ENCODE peak calls at places on chromosomes 16 and 17, in eight cellular contexts. One of them, this sample, is unnamed.

GRCh38 chr17:68326681-68327080 is 35.4 kb downstream of the ARSG start:
- DNase-seq in IMR-90: peak; percentile 21
- DNase-seq in CD4-positive, alpha-beta T cell: no peak
- DNase-seq in D721Med: no peak
- DNase-seq in progenitor cell of endocrine pancreas: no peak
- DNase-seq in type B pancreatic cell: no peak
- DNase-seq in transverse colon: no peak
- DNase-seq in osteocyte: no peak
- DNase-seq in this sample: no peak

GRCh38 chr16:80526418-80527061 is 14.3 kb upstream of the DYNLRB2 start:
- DNase-seq in IMR-90: peak; percentile 55
- DNase-seq in CD4-positive, alpha-beta T cell: peak; percentile 39
- DNase-seq in D721Med: no peak
- DNase-seq in progenitor cell of endocrine pancreas: peak; percentile 30
- DNase-seq in type B pancreatic cell: no peak
- DNase-seq in transverse colon: peak; percentile 42
- DNase-seq in osteocyte: no peak
- DNase-seq in this sample: peak; percentile 46

GRCh38 chr16:89798832-89799370 is 17.5 kb downstream of the FANCA start:
- DNase-seq in IMR-90: no peak
- DNase-seq in CD4-positive, alpha-beta T cell: no peak
- DNase-seq in D721Med: no peak
- DNase-seq in progenitor cell of endocrine pancreas: no peak
- DNase-seq in type B pancreatic cell: no peak
- DNase-seq in transverse colon: no peak
- DNase-seq in osteocyte: no peak
- DNase-seq in this sample: no peak

GRCh38 chr17:17930674-17931073 is 41.5 kb downstream of the TOM1L2 start:
- DNase-seq in IMR-90: no peak
- DNase-seq in CD4-positive, alpha-beta T cell: no peak
- DNase-seq in D721Med: no peak
- DNase-seq in progenitor cell of endocrine pancreas: no peak
- DNase-seq in type B pancreatic cell: no peak
- DNase-seq in transverse colon: no peak
- DNase-seq in osteocyte: no peak
- DNase-seq in this sample: no peak

GRCh38 chr16:17827313-17827712 is 356.6 kb upstream of the XYLT1 start:
- DNase-seq in IMR-90: peak; percentile 63
- DNase-seq in CD4-positive, alpha-beta T cell: no peak
- DNase-seq in D721Med: no peak
- DNase-seq in progenitor cell of endocrine pancreas: no peak
- DNase-seq in type B pancreatic cell: no peak
- DNase-seq in transverse colon: no peak
- DNase-seq in osteocyte: no peak
- DNase-seq in this sample: no peak

GRCh38 chr16:81315271-81316175 is 761 bp downstream of the GAN start:
- DNase-seq in IMR-90: peak; percentile 51
- DNase-seq in CD4-positive, alpha-beta T cell: peak; percentile 25
- DNase-seq in D721Med: no peak
- DNase-seq in progenitor cell of endocrine pancreas: peak; percentile 36
- DNase-seq in type B pancreatic cell: peak; percentile 74
- DNase-seq in transverse colon: peak; percentile 68
- DNase-seq in osteocyte: peak; percentile 86
- DNase-seq in this sample: peak; percentile 54

GRCh38 chr16:89710709-89711564 is 9.4 kb upstream of the SPATA2L start:
- DNase-seq in IMR-90: no peak
- DNase-seq in CD4-positive, alpha-beta T cell: no peak
- DNase-seq in D721Med: no peak
- DNase-seq in progenitor cell of endocrine pancreas: no peak
- DNase-seq in type B pancreatic cell: no peak
- DNase-seq in transverse colon: no peak
- DNase-seq in osteocyte: no peak
- DNase-seq in this sample: no peak

GRCh38 chr17:48066192-48066591 is 18.0 kb downstream of the NFE2L1 start:
- DNase-seq in IMR-90: no peak
- DNase-seq in CD4-positive, alpha-beta T cell: no peak
- DNase-seq in D721Med: no peak
- DNase-seq in progenitor cell of endocrine pancreas: no peak
- DNase-seq in type B pancreatic cell: no peak
- DNase-seq in transverse colon: no peak
- DNase-seq in osteocyte: no peak
- DNase-seq in this sample: no peak

GRCh38 chr17:17170346-17170976 is 35.7 kb downstream of the PLD6 start:
- DNase-seq in IMR-90: peak; percentile 21
- DNase-seq in CD4-positive, alpha-beta T cell: no peak
- DNase-seq in D721Med: no peak
- DNase-seq in progenitor cell of endocrine pancreas: no peak
- DNase-seq in type B pancreatic cell: no peak
- DNase-seq in transverse colon: no peak
- DNase-seq in osteocyte: no peak
- DNase-seq in this sample: no peak

GRCh38 chr17:933168-934083 is 46.1 kb downstream of the NXN start:
- DNase-seq in IMR-90: peak; percentile 99
- DNase-seq in CD4-positive, alpha-beta T cell: no peak
- DNase-seq in D721Med: no peak
- DNase-seq in progenitor cell of endocrine pancreas: no peak
- DNase-seq in type B pancreatic cell: no peak
- DNase-seq in transverse colon: no peak
- DNase-seq in osteocyte: no peak
- DNase-seq in this sample: no peak

GRCh38 chr17:5770556-5771270 is 186.4 kb upstream of the NLRP1 start:
- DNase-seq in IMR-90: no peak
- DNase-seq in CD4-positive, alpha-beta T cell: no peak
- DNase-seq in D721Med: no peak
- DNase-seq in progenitor cell of endocrine pancreas: no peak
- DNase-seq in type B pancreatic cell: no peak
- DNase-seq in transverse colon: no peak
- DNase-seq in osteocyte: no peak
- DNase-seq in this sample: no peak

GRCh38 chr17:79824893-79825579 is 14.2 kb downstream of the CBX4 start:
- DNase-seq in IMR-90: no peak
- DNase-seq in CD4-positive, alpha-beta T cell: no peak
- DNase-seq in D721Med: no peak
- DNase-seq in progenitor cell of endocrine pancreas: no peak
- DNase-seq in type B pancreatic cell: no peak
- DNase-seq in transverse colon: no peak
- DNase-seq in osteocyte: no peak
- DNase-seq in this sample: no peak

GRCh38 chr17:16313159-16314090 is 39.8 kb downstream of the CENPV start:
- DNase-seq in IMR-90: peak; percentile 88
- DNase-seq in CD4-positive, alpha-beta T cell: no peak
- DNase-seq in D721Med: no peak
- DNase-seq in progenitor cell of endocrine pancreas: no peak
- DNase-seq in type B pancreatic cell: no peak
- DNase-seq in transverse colon: no peak
- DNase-seq in osteocyte: no peak
- DNase-seq in this sample: no peak

GRCh38 chr17:49414622-49415350 is at the start of gene PHB1:
- DNase-seq in IMR-90: peak; percentile 97
- DNase-seq in CD4-positive, alpha-beta T cell: peak; percentile 90
- DNase-seq in D721Med: peak; percentile 78
- DNase-seq in progenitor cell of endocrine pancreas: peak; percentile 88
- DNase-seq in type B pancreatic cell: peak; percentile 94
- DNase-seq in transverse colon: peak; percentile 97
- DNase-seq in osteocyte: peak; percentile 97
- DNase-seq in this sample: peak; percentile 96

GRCh38 chr17:66589892-66590291 is 245.0 kb upstream of the CACNG5 start:
- DNase-seq in IMR-90: no peak
- DNase-seq in CD4-positive, alpha-beta T cell: no peak
- DNase-seq in D721Med: no peak
- DNase-seq in progenitor cell of endocrine pancreas: no peak
- DNase-seq in type B pancreatic cell: no peak
- DNase-seq in transverse colon: no peak
- DNase-seq in osteocyte: peak; percentile 34
- DNase-seq in this sample: no peak
- TF ChIP-seq CTCF in IMR-90: no peak
- TF ChIP-seq CTCF in CD4-positive, alpha-beta T cell: no peak
- TF ChIP-seq CTCF in D721Med: no peak
- TF ChIP-seq CTCF in progenitor cell of endocrine pancreas: no peak
- TF ChIP-seq CTCF in type B pancreatic cell: no peak
- TF ChIP-seq CTCF in transverse colon: no peak
- TF ChIP-seq CTCF in osteocyte: no peak
- TF ChIP-seq CTCF in this sample: no peak

DNA sequence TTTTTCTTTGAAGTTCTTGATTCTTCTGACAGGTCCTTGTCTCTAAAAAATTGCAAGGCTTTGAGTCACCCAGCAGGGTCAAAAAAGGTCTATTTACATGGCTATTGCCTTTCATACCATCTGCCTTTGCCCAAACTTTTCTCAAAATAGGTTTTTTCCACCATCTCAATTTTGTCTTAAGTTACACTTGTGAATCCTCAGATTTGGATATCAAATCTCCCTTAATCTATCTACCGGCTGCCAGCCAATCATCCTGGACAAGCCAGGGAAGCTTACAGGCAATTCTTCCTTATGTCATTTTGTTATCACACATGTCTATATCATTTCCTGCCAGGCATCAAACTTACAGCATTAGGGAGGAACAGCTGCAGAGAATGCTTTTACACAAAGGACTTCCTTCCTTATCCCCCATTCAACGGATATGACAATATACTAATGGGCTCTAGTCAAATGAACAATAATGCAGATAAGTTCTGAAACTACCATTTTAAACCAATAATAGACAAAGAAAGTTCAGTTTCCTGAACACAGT is 104.1 kb upstream of the CORO6 start:
- DNase-seq in IMR-90: peak; percentile 39
- DNase-seq in CD4-positive, alpha-beta T cell: no peak
- DNase-seq in D721Med: no peak
- DNase-seq in progenitor cell of endocrine pancreas: no peak
- DNase-seq in type B pancreatic cell: no peak
- DNase-seq in transverse colon: no peak
- DNase-seq in osteocyte: no peak
- DNase-seq in this sample: no peak
- TF ChIP-seq CTCF in IMR-90: no peak
- TF ChIP-seq CTCF in CD4-positive, alpha-beta T cell: no peak
- TF ChIP-seq CTCF in D721Med: no peak
- TF ChIP-seq CTCF in progenitor cell of endocrine pancreas: no peak
- TF ChIP-seq CTCF in type B pancreatic cell: no peak
- TF ChIP-seq CTCF in transverse colon: no peak
- TF ChIP-seq CTCF in osteocyte: no peak
- TF ChIP-seq CTCF in this sample: no peak

DNA sequence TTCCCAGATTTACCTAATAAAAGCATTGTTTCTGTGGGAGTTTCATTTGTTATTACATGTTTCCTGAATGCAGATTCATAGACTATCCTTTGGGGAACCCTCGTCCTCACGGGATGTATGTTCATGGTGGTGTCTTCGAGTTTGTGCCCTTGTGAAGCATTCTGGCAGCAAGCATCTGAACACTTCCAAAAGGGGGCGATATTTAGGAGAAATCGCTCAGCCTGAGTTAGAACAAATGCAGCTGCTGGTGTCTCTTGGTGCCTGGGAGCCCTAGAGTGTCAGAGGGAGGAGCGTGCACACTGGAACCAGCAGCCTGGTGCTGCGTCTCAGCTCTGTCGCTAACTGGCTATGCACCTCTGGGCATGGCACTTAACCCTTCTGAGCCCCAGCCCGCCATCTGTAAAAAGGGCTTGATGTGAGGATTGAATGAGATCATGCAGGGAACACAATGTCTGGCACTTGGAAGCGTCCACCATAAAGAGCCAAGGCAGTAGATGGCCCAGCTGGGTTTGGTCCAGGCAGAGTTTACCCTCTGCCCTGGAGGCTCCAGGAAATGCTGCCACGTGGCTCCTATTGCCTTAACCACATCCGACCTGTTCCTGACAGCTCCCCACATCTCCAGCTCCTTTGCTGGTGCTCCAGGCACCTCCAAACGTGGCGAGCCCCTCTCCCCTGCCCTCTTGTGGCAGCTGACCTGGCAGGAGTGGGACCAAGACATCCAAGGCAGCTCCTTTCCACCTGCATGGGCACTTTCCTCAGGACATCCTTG is 25.0 kb upstream of the C16orf78 start:
- DNase-seq in IMR-90: no peak
- DNase-seq in CD4-positive, alpha-beta T cell: no peak
- DNase-seq in D721Med: no peak
- DNase-seq in progenitor cell of endocrine pancreas: no peak
- DNase-seq in type B pancreatic cell: no peak
- DNase-seq in transverse colon: no peak
- DNase-seq in osteocyte: no peak
- DNase-seq in this sample: peak; percentile 40
- TF ChIP-seq CTCF in IMR-90: no peak
- TF ChIP-seq CTCF in CD4-positive, alpha-beta T cell: no peak
- TF ChIP-seq CTCF in D721Med: peak; percentile 24
- TF ChIP-seq CTCF in progenitor cell of endocrine pancreas: no peak
- TF ChIP-seq CTCF in type B pancreatic cell: peak; percentile 13
- TF ChIP-seq CTCF in transverse colon: no peak
- TF ChIP-seq CTCF in osteocyte: no peak
- TF ChIP-seq CTCF in this sample: peak; percentile 9

GRCh38 chr16:72530434-72530833 is 358.5 kb upstream of the PMFBP1 start:
- DNase-seq in IMR-90: peak; percentile 75
- DNase-seq in CD4-positive, alpha-beta T cell: no peak
- DNase-seq in D721Med: no peak
- DNase-seq in progenitor cell of endocrine pancreas: no peak
- DNase-seq in type B pancreatic cell: no peak
- DNase-seq in transverse colon: no peak
- DNase-seq in osteocyte: no peak
- DNase-seq in this sample: no peak
- TF ChIP-seq CTCF in IMR-90: peak; percentile 47
- TF ChIP-seq CTCF in CD4-positive, alpha-beta T cell: no peak
- TF ChIP-seq CTCF in D721Med: no peak
- TF ChIP-seq CTCF in progenitor cell of endocrine pancreas: no peak
- TF ChIP-seq CTCF in type B pancreatic cell: no peak
- TF ChIP-seq CTCF in transverse colon: no peak
- TF ChIP-seq CTCF in osteocyte: peak; percentile 49
- TF ChIP-seq CTCF in this sample: no peak

GRCh38 chr17:36591434-36592315 is at the start of gene DHRS11:
- DNase-seq in IMR-90: peak; percentile 64
- DNase-seq in CD4-positive, alpha-beta T cell: peak; percentile 63
- DNase-seq in D721Med: peak; percentile 93
- DNase-seq in progenitor cell of endocrine pancreas: peak; percentile 72
- DNase-seq in type B pancreatic cell: peak; percentile 86
- DNase-seq in transverse colon: peak; percentile 90
- DNase-seq in osteocyte: peak; percentile 94
- DNase-seq in this sample: peak; percentile 89
- TF ChIP-seq CTCF in IMR-90: peak; percentile 3
- TF ChIP-seq CTCF in CD4-positive, alpha-beta T cell: no peak
- TF ChIP-seq CTCF in D721Med: peak; percentile 22
- TF ChIP-seq CTCF in progenitor cell of endocrine pancreas: no peak
- TF ChIP-seq CTCF in type B pancreatic cell: no peak
- TF ChIP-seq CTCF in transverse colon: peak; percentile 8
- TF ChIP-seq CTCF in osteocyte: no peak
- TF ChIP-seq CTCF in this sample: no peak

GRCh38 chr16:30934827-30935557 is 11.6 kb downstream of the FBXL19 start:
- DNase-seq in IMR-90: peak; percentile 55
- DNase-seq in CD4-positive, alpha-beta T cell: no peak
- DNase-seq in D721Med: peak; percentile 58
- DNase-seq in progenitor cell of endocrine pancreas: no peak
- DNase-seq in type B pancreatic cell: no peak
- DNase-seq in transverse colon: peak; percentile 49
- DNase-seq in osteocyte: no peak
- DNase-seq in this sample: peak; percentile 76
- TF ChIP-seq CTCF in IMR-90: peak; percentile 56
- TF ChIP-seq CTCF in CD4-positive, alpha-beta T cell: no peak
- TF ChIP-seq CTCF in D721Med: peak; percentile 51
- TF ChIP-seq CTCF in progenitor cell of endocrine pancreas: peak; percentile 49
- TF ChIP-seq CTCF in type B pancreatic cell: peak; percentile 65
- TF ChIP-seq CTCF in transverse colon: peak; percentile 42
- TF ChIP-seq CTCF in osteocyte: peak; percentile 48
- TF ChIP-seq CTCF in this sample: peak; percentile 49

GRCh38 chr17:28912281-28912937 is 9.5 kb upstream of the DHRS13 start:
- DNase-seq in IMR-90: no peak
- DNase-seq in CD4-positive, alpha-beta T cell: no peak
- DNase-seq in D721Med: no peak
- DNase-seq in progenitor cell of endocrine pancreas: no peak
- DNase-seq in type B pancreatic cell: no peak
- DNase-seq in transverse colon: peak; percentile 68
- DNase-seq in osteocyte: no peak
- DNase-seq in this sample: peak; percentile 27
- TF ChIP-seq CTCF in IMR-90: peak; percentile 14
- TF ChIP-seq CTCF in CD4-positive, alpha-beta T cell: no peak
- TF ChIP-seq CTCF in D721Med: no peak
- TF ChIP-seq CTCF in progenitor cell of endocrine pancreas: no peak
- TF ChIP-seq CTCF in type B pancreatic cell: peak; percentile 30
- TF ChIP-seq CTCF in transverse colon: peak; percentile 51
- TF ChIP-seq CTCF in osteocyte: peak; percentile 15
- TF ChIP-seq CTCF in this sample: no peak